ENCODE peak calls at places on chromosomes 4 and X, in four cellular contexts. S is HCT116, E is fibroblast of lung, Q is Karpas-422. Y is an unnamed sample. For H3K4me1, the result is how much of the 10 kb centered on the place peaks cover.

GRCh38 chr4:968621-969394 is 4.6 kb downstream of the DGKQ start:
- DNase-seq in S (no peak), E (no peak), Q (no peak), Y (no peak)

GRCh38 chrX:13428055-13428786 is 108.4 kb upstream of the ATXN3L start:
- DNase-seq in S (peak), E (peak), Q (no peak), Y (no peak)

GRCh38 chr4:173436149-173436579 is 37.2 kb upstream of the SCRG1 start:
- DNase-seq in S (no peak), E (peak), Q (no peak), Y (no peak)

GRCh38 chr4:74764119-74764518 is 30.2 kb downstream of the BTC start:
- DNase-seq in S (no peak), E (no peak), Q (no peak), Y (no peak)

GRCh38 chrX:139758250-139758649 is 50.3 kb upstream of the MCF2 start:
- DNase-seq in S (no peak), E (no peak), Q (no peak), Y (no peak)

GRCh38 chrX:45807572-45808425 is 607.1 kb upstream of the DIPK2B start:
- DNase-seq in S (no peak), E (peak), Q (no peak), Y (no peak)

GRCh38 chrX:2370436-2370835 is 130.3 kb downstream of the DHRSX start:
- DNase-seq in S (no peak), E (no peak), Q (no peak), Y (no peak)

GRCh38 chr4:141417387-141417786 is 196.7 kb downstream of the ZNF330 start:
- DNase-seq in S (no peak), E (peak), Q (no peak), Y (no peak)

GRCh38 chr4:15457401-15458201 is 12.1 kb upstream of the CC2D2A start:
- DNase-seq in S (no peak), E (peak), Q (peak), Y (peak)

GRCh38 chrX:41468647-41469323 is 21.6 kb downstream of the NYX start:
- DNase-seq in S (no peak), E (peak), Q (no peak), Y (no peak)

GRCh38 chrX:21989415-21989814 is 42.7 kb upstream of the PHEX start:
- DNase-seq in S (no peak), E (no peak), Q (peak), Y (no peak)

GRCh38 chr4:184163813-184164212 is 53.9 kb downstream of the ENPP6 start:
- DNase-seq in S (no peak), E (peak), Q (peak), Y (peak)

GRCh38 chr4:72767903-72768817 is 199.1 kb upstream of the ADAMTS3 start:
- DNase-seq in S (no peak), E (peak), Q (no peak), Y (no peak)

GRCh38 chr4:141142423-141142822 is 9.2 kb upstream of the RNF150 start:
- DNase-seq in S (no peak), E (no peak), Q (no peak), Y (no peak)

GRCh38 chrX:136765957-136766356 is 14.8 kb downstream of the ARHGEF6 start:
- DNase-seq in S (no peak), E (no peak), Q (no peak), Y (no peak)

GRCh38 chrX:136209016-136209738 is 42.0 kb downstream of the MAP7D3 start:
- DNase-seq in S (no peak), E (peak), Q (peak), Y (no peak)

GRCh38 chr4:71470547-71470946 is 131.7 kb downstream of the SLC4A4 start:
- DNase-seq in S (no peak), E (no peak), Q (no peak), Y (no peak)
- H3K4me1 ChIP-seq in S (under half), E (under half), Q (under half), Y (under half)

GRCh38 chr4:152352645-152353116 is 183.2 kb downstream of the FBXW7 start:
- DNase-seq in S (peak), E (peak), Q (peak), Y (peak)
- H2AFZ ChIP-seq in S (no peak), E (peak), Q (no peak), Y (no peak)

GRCh38 chr4:53852343-53852742 is 212.1 kb downstream of the CHIC2 start:
- DNase-seq in S (no peak), E (peak), Q (no peak), Y (no peak)
- H3K4me2 ChIP-seq in S (no peak), E (no peak), Q (no peak), Y (no peak)

DNA sequence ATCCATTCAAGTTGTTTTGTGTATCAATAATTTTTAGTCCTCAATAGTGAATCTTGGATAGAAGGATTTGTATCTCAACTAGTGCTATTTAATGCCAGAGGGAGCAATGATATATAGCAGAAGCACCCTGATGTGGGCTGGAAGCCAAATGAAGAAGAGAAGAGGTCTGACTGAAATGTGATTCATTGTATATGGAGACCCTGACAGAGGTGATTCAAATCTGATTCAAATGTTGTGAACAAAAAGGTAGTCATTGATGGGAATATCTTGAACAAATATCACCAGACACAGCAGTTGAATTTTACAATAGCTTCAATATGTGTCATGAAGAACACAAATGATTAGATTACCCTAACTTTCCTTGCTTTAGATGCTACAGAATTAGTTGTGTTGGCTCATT is 27.5 kb upstream of the SULT1B1 start:
- DNase-seq in S (no peak), E (no peak), Q (no peak), Y (no peak)
- H3K4me1 ChIP-seq in S (under half), E (under half), Q (under half), Y (under half)